ENCODE peak calls at places on chromosomes 3 and 15, in nine cellular contexts. One of them, this sample, is unnamed.

GRCh38 chr15:80154336-80154735 is 1.5 kb downstream of the FAH start:
- DNase-seq in endothelial cell: no peak
- DNase-seq in AG10803: peak
- DNase-seq in CD8-positive, alpha-beta T cell: no peak
- DNase-seq in NB4: no peak
- DNase-seq in AG04449: no peak
- DNase-seq in MCF 10A: no peak
- DNase-seq in WTC11: no peak
- DNase-seq in neural crest cell: no peak
- DNase-seq in this sample: peak

GRCh38 chr15:75114796-75115195 is 86.9 kb upstream of the C15orf39 start:
- DNase-seq in neural crest cell: no peak
- DNase-seq in NB4: no peak
- DNase-seq in AG10803: no peak
- DNase-seq in MCF 10A: no peak
- DNase-seq in AG04449: no peak
- DNase-seq in CD8-positive, alpha-beta T cell: no peak
- DNase-seq in WTC11: no peak
- DNase-seq in endothelial cell: no peak
- DNase-seq in this sample: no peak

GRCh38 chr3:29686889-29687592 is 406.2 kb downstream of the RBMS3 start:
- DNase-seq in AG10803: peak
- DNase-seq in CD8-positive, alpha-beta T cell: no peak
- DNase-seq in AG04449: no peak
- DNase-seq in endothelial cell: no peak
- DNase-seq in neural crest cell: no peak
- DNase-seq in WTC11: no peak
- DNase-seq in NB4: no peak
- DNase-seq in MCF 10A: no peak
- DNase-seq in this sample: no peak

GRCh38 chr3:11530153-11530721 is 113.5 kb downstream of the VGLL4 start:
- DNase-seq in endothelial cell: no peak
- DNase-seq in CD8-positive, alpha-beta T cell: no peak
- DNase-seq in AG04449: peak
- DNase-seq in AG10803: peak
- DNase-seq in NB4: no peak
- DNase-seq in MCF 10A: peak
- DNase-seq in neural crest cell: peak
- DNase-seq in WTC11: no peak
- DNase-seq in this sample: peak

GRCh38 chr15:90082140-90082713 is 20.0 kb downstream of the IDH2 start:
- DNase-seq in WTC11: no peak
- DNase-seq in endothelial cell: peak
- DNase-seq in MCF 10A: no peak
- DNase-seq in CD8-positive, alpha-beta T cell: no peak
- DNase-seq in AG04449: no peak
- DNase-seq in AG10803: no peak
- DNase-seq in NB4: no peak
- DNase-seq in neural crest cell: no peak
- DNase-seq in this sample: no peak

GRCh38 chr3:130896101-130896500 is 2.2 kb downstream of the ATP2C1 start:
- DNase-seq in CD8-positive, alpha-beta T cell: no peak
- DNase-seq in NB4: peak
- DNase-seq in endothelial cell: no peak
- DNase-seq in AG10803: no peak
- DNase-seq in neural crest cell: no peak
- DNase-seq in AG04449: no peak
- DNase-seq in MCF 10A: no peak
- DNase-seq in WTC11: no peak
- DNase-seq in this sample: no peak

GRCh38 chr3:41690766-41691563 is 270.9 kb downstream of the ULK4 start:
- DNase-seq in MCF 10A: peak
- DNase-seq in CD8-positive, alpha-beta T cell: no peak
- DNase-seq in neural crest cell: no peak
- DNase-seq in AG10803: no peak
- DNase-seq in WTC11: no peak
- DNase-seq in AG04449: no peak
- DNase-seq in endothelial cell: no peak
- DNase-seq in NB4: peak
- DNase-seq in this sample: no peak

GRCh38 chr15:26261413-26261812 is 398.3 kb upstream of the ATP10A start:
- DNase-seq in NB4: no peak
- DNase-seq in MCF 10A: no peak
- DNase-seq in WTC11: no peak
- DNase-seq in endothelial cell: no peak
- DNase-seq in neural crest cell: no peak
- DNase-seq in CD8-positive, alpha-beta T cell: no peak
- DNase-seq in AG04449: no peak
- DNase-seq in AG10803: no peak
- DNase-seq in this sample: no peak

GRCh38 chr3:129317014-129317771 is 38.5 kb downstream of the HMCES start:
- DNase-seq in AG10803: no peak
- DNase-seq in NB4: no peak
- DNase-seq in endothelial cell: no peak
- DNase-seq in CD8-positive, alpha-beta T cell: no peak
- DNase-seq in AG04449: no peak
- DNase-seq in neural crest cell: no peak
- DNase-seq in MCF 10A: no peak
- DNase-seq in WTC11: no peak
- DNase-seq in this sample: no peak

GRCh38 chr3:194132465-194133358 is 3.2 kb upstream of the HES1 start:
- DNase-seq in AG10803: no peak
- DNase-seq in endothelial cell: no peak
- DNase-seq in neural crest cell: no peak
- DNase-seq in CD8-positive, alpha-beta T cell: no peak
- DNase-seq in MCF 10A: peak
- DNase-seq in WTC11: no peak
- DNase-seq in AG04449: no peak
- DNase-seq in NB4: no peak
- DNase-seq in this sample: no peak

GRCh38 chr3:20930034-20930433 is 744.0 kb upstream of the SGO1 start:
- DNase-seq in CD8-positive, alpha-beta T cell: no peak
- DNase-seq in neural crest cell: peak
- DNase-seq in WTC11: peak
- DNase-seq in MCF 10A: peak
- DNase-seq in AG10803: peak
- DNase-seq in endothelial cell: peak
- DNase-seq in AG04449: no peak
- DNase-seq in NB4: peak
- DNase-seq in this sample: no peak

GRCh38 chr3:79994397-79994796 is 226.6 kb upstream of the ROBO1 start:
- DNase-seq in CD8-positive, alpha-beta T cell: no peak
- DNase-seq in AG10803: no peak
- DNase-seq in MCF 10A: no peak
- DNase-seq in neural crest cell: no peak
- DNase-seq in AG04449: no peak
- DNase-seq in endothelial cell: no peak
- DNase-seq in NB4: peak
- DNase-seq in WTC11: no peak
- DNase-seq in this sample: no peak

GRCh38 chr3:100537646-100538338 is 45.4 kb downstream of the TMEM45A start:
- DNase-seq in AG04449: no peak
- DNase-seq in MCF 10A: no peak
- DNase-seq in neural crest cell: no peak
- DNase-seq in WTC11: no peak
- DNase-seq in NB4: no peak
- DNase-seq in AG10803: no peak
- DNase-seq in CD8-positive, alpha-beta T cell: no peak
- DNase-seq in endothelial cell: no peak
- DNase-seq in this sample: no peak

GRCh38 chr15:37106490-37107001 is 6.2 kb upstream of the MEIS2 start:
- DNase-seq in AG04449: no peak
- DNase-seq in AG10803: no peak
- DNase-seq in CD8-positive, alpha-beta T cell: no peak
- DNase-seq in MCF 10A: no peak
- DNase-seq in neural crest cell: no peak
- DNase-seq in NB4: peak
- DNase-seq in endothelial cell: peak
- DNase-seq in WTC11: peak
- DNase-seq in this sample: peak
- TF ChIP-seq CTCF in AG04449: no peak
- TF ChIP-seq CTCF in AG10803: no peak
- TF ChIP-seq CTCF in CD8-positive, alpha-beta T cell: no peak
- TF ChIP-seq CTCF in MCF 10A: no peak
- TF ChIP-seq CTCF in neural crest cell: peak
- TF ChIP-seq CTCF in NB4: peak
- TF ChIP-seq CTCF in endothelial cell: peak
- TF ChIP-seq CTCF in WTC11: peak
- TF ChIP-seq CTCF in this sample: peak

DNA sequence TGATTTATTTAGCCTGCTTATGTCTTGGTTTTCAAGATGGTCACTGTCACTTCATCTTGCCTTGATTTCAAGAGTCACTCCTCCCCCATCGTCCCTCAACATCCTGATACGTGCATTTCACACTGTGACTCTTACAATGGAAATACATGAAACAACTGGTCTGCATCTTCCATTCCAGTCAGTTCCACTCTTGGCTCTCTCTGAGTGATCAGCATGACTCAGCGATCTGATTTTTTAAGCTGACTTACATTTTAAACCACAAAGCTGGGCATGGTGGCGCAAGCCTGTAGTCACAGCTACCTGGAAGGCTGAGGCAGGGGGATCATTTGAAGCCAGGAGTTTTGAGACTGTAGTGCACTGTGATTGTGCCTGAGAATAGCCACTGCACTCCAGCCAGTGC is 271.2 kb upstream of the ROPN1 start:
- DNase-seq in AG10803: peak
- DNase-seq in neural crest cell: no peak
- DNase-seq in CD8-positive, alpha-beta T cell: no peak
- DNase-seq in NB4: peak
- DNase-seq in MCF 10A: peak
- DNase-seq in WTC11: no peak
- DNase-seq in AG04449: peak
- DNase-seq in endothelial cell: no peak
- DNase-seq in this sample: no peak
- TF ChIP-seq CTCF in AG10803: no peak
- TF ChIP-seq CTCF in neural crest cell: no peak
- TF ChIP-seq CTCF in CD8-positive, alpha-beta T cell: no peak
- TF ChIP-seq CTCF in NB4: no peak
- TF ChIP-seq CTCF in MCF 10A: no peak
- TF ChIP-seq CTCF in WTC11: no peak
- TF ChIP-seq CTCF in AG04449: no peak
- TF ChIP-seq CTCF in endothelial cell: no peak
- TF ChIP-seq CTCF in this sample: no peak

DNA sequence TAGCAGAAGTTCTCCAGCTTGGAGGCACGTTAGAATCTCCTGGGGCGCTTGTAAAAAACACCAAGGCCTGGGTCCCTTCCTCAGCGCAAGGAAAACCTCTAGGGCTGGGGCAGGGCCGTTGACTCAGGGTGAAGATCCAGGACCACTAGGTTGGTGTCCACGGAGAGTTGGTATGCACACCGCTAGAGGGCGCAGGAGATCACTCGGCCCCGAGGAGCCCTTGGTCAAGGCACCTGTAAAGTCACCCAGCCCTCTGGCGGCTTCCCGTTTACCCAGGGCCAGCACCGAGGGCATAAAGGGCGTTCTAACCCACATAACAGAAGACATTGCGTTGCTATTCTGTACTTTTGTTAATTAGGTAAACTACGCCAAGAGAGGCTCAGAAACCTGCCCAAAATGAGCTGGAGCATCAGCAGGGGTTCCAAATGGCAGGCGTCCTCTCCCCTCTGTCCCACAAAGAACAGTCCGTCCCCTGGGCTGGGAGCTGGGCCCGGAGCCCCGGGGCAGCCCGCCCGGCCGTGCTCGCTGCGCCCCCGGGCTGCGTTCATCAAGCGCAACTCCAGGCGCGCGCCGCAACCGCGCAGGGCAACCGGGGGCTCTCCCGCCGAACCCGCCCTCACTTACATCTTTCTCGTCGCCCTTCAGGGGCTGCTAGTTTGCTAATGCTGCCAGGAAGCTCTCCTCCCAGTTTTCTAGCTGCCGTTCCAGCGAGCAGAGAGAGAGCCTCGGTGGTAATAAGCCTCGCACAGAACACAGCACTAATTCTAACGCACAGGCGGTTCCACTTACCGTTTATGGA is 332.1 kb downstream of the ARRDC4 start:
- DNase-seq in endothelial cell: peak
- DNase-seq in neural crest cell: peak
- DNase-seq in MCF 10A: peak
- DNase-seq in AG10803: peak
- DNase-seq in CD8-positive, alpha-beta T cell: no peak
- DNase-seq in WTC11: peak
- DNase-seq in AG04449: no peak
- DNase-seq in NB4: peak
- DNase-seq in this sample: peak
- TF ChIP-seq CTCF in endothelial cell: peak
- TF ChIP-seq CTCF in neural crest cell: peak
- TF ChIP-seq CTCF in MCF 10A: peak
- TF ChIP-seq CTCF in AG10803: peak
- TF ChIP-seq CTCF in CD8-positive, alpha-beta T cell: no peak
- TF ChIP-seq CTCF in WTC11: peak
- TF ChIP-seq CTCF in AG04449: peak
- TF ChIP-seq CTCF in NB4: peak
- TF ChIP-seq CTCF in this sample: peak

GRCh38 chr3:171715155-171715554 is 95.1 kb downstream of the PLD1 start:
- DNase-seq in MCF 10A: no peak
- DNase-seq in NB4: no peak
- DNase-seq in AG04449: no peak
- DNase-seq in WTC11: no peak
- DNase-seq in CD8-positive, alpha-beta T cell: no peak
- DNase-seq in neural crest cell: no peak
- DNase-seq in AG10803: no peak
- DNase-seq in endothelial cell: no peak
- DNase-seq in this sample: no peak

GRCh38 chr3:171711461-171711860 is 98.8 kb downstream of the PLD1 start:
- DNase-seq in AG04449: peak
- DNase-seq in CD8-positive, alpha-beta T cell: no peak
- DNase-seq in MCF 10A: no peak
- DNase-seq in endothelial cell: no peak
- DNase-seq in AG10803: no peak
- DNase-seq in neural crest cell: no peak
- DNase-seq in WTC11: no peak
- DNase-seq in NB4: no peak
- DNase-seq in this sample: no peak

GRCh38 chr3:171710359-171710758 is 99.9 kb downstream of the PLD1 start:
- DNase-seq in AG10803: no peak
- DNase-seq in CD8-positive, alpha-beta T cell: no peak
- DNase-seq in MCF 10A: no peak
- DNase-seq in NB4: no peak
- DNase-seq in neural crest cell: no peak
- DNase-seq in endothelial cell: no peak
- DNase-seq in AG04449: no peak
- DNase-seq in WTC11: no peak
- DNase-seq in this sample: no peak

DNA sequence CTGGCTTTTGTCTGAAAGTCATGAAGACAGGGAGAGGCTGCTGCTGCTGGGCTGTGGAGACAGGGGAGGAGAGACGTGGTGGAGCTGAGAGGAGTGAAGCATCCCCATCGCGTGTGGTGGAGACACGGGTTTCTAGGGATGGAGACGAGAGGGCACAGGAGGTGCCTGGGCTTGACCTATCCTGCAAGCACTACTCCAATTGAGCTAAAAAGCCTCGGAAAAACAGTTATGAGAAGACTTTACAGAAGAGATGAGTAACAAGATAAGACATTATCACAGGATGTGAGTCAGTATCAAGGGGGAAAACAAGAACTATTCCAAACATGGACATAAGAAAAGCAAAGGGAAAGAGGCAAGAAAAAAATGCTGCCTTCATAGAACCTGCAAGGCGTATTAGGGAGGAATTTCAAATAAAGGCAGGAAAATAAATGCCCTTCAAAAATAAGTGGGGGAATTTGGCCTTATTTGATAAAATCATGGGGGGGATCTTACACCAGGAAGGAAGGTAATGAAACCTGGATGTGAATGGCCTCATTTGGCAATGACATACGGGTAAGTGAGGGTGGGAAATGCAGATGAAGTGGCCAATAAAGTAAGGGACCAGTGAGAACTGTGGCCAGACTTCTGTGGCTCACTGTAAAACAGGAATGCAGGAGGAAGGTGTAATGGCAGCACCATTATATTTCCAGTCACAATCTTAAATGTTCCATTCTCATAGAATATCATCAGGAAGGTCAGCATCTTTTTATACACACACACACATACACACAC is 97.9 kb downstream of the PLD1 start:
- DNase-seq in neural crest cell: no peak
- DNase-seq in NB4: no peak
- DNase-seq in MCF 10A: no peak
- DNase-seq in WTC11: no peak
- DNase-seq in endothelial cell: no peak
- DNase-seq in AG04449: peak
- DNase-seq in AG10803: no peak
- DNase-seq in CD8-positive, alpha-beta T cell: no peak
- DNase-seq in this sample: no peak
- TF ChIP-seq CTCF in neural crest cell: no peak
- TF ChIP-seq CTCF in NB4: no peak
- TF ChIP-seq CTCF in MCF 10A: no peak
- TF ChIP-seq CTCF in WTC11: no peak
- TF ChIP-seq CTCF in endothelial cell: no peak
- TF ChIP-seq CTCF in AG04449: no peak
- TF ChIP-seq CTCF in AG10803: no peak
- TF ChIP-seq CTCF in CD8-positive, alpha-beta T cell: no peak
- TF ChIP-seq CTCF in this sample: no peak

This sample was measured in nephron progenitor cell.